ENCODE peak calls at places on chromosomes 16 and 17, in five cellular contexts. T is HFFc6, R is neural progenitor cell, C is pancreas, K is DND-41. E is an unnamed sample.

GRCh38 chr17:35784895-35785294 is 10.5 kb downstream of the MMP28 start:
- DNase-seq in R (no peak), K (no peak), T (no peak), C (no peak), E (no peak)

GRCh38 chr17:57085448-57086068 is 512 bp downstream of the AKAP1 start:
- DNase-seq in K (peak), T (peak), R (peak), C (peak), E (peak)

GRCh38 chr17:35749560-35750412 is 3.3 kb downstream of the GAS2L2 start:
- DNase-seq in K (peak), R (peak), C (no peak), T (no peak), E (no peak)

GRCh38 chr16:7722761-7723160 is 390.1 kb downstream of the RBFOX1 start:
- DNase-seq in T (no peak), R (no peak), C (no peak), K (no peak), E (no peak)

GRCh38 chr17:28180449-28180848 is 138.0 kb downstream of the NLK start:
- DNase-seq in C (no peak), T (peak), R (no peak), K (no peak), E (no peak)

GRCh38 chr17:83100220-83100852 is 20.9 kb downstream of the METRNL start:
- DNase-seq in C (peak), T (peak), K (no peak), R (no peak), E (no peak)

GRCh38 chr16:11669380-11670146 is 1.3 kb downstream of the SNN start:
- DNase-seq in K (no peak), C (no peak), T (peak), R (no peak), E (no peak)

GRCh38 chr16:3548445-3548844 is 28.8 kb downstream of the NLRC3 start:
- DNase-seq in T (no peak), C (no peak), K (no peak), R (no peak), E (no peak)

GRCh38 chr17:4914009-4914408 is 11.1 kb upstream of the CHRNE start:
- DNase-seq in C (no peak), R (no peak), T (peak), K (no peak), E (no peak)

GRCh38 chr16:71674229-71674628 is 48.2 kb downstream of the MARVELD3 start:
- DNase-seq in R (no peak), K (no peak), T (no peak), C (no peak), E (no peak)

GRCh38 chr17:76385892-76386786 is 1.7 kb downstream of the SPHK1 start:
- DNase-seq in C (peak), R (peak), K (peak), T (peak), E (peak)

GRCh38 chr17:80892900-80893603 is 98.6 kb upstream of the CHMP6 start:
- DNase-seq in T (no peak), R (no peak), C (no peak), K (no peak), E (no peak)

DNA sequence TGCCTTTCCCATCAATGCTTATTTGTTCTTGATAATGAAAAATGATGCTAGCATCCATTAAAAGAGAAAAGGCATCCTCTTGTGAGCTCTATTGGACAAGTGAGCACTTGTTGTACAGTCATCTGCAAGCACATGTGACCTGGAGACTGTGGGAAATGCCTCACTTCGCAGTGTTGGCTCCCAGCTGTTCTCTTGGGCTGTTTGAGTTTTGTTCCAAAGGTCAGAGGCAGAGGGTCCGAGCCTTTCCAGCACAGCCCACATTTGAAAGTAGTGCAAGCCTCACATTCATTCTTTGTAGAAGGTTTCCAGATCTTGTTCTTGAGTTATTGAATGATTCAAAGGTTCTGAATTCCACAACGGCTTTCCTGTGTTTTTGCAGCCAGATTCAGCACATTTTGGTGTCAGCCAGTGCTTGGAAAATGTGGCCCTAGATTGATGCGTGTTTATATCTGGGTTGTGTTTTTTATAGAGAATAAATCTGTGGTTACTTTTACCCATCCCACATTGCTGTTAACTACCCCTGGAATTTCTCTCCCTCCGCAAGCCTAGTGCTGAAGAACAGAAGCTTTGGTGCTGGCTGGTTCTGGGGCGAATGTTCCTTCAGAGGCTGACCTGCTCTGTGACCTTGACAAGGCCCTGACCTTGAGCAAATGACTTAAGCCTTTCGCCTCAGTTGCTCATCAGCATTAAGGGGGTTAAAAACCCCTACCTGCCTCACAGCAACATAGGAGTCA is 49.8 kb downstream of the CDH1 start:
- DNase-seq in R (no peak), K (no peak), C (peak), T (no peak), E (no peak)
- TF ChIP-seq CTCF in R (no peak), K (no peak), C (no peak), T (no peak), E (no peak)

DNA sequence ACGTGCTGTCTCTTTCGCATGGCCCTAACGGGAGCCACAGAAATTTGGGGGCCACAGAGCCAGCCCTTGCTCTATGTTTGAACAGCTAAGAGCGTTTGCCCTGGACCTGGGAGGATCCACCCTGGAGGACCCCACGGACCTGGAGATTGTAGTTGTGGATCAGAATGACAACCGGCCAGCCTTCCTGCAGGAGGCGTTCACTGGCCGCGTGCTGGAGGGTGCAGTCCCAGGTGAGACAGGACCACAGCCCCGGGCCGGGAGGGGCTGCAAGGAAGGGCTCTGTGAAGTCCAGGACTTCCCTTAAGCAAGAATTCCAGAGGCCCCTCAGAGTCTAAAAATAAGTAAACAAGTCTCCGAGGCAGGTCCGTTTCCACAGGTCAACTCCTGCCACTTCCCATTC is 11.9 kb downstream of the CDH15 start:
- DNase-seq in C (no peak), K (no peak), R (no peak), T (no peak), E (peak)
- TF ChIP-seq CTCF in C (no peak), K (no peak), R (no peak), T (no peak), E (no peak)

GRCh38 chr16:58638148-58639036 is 8.8 kb upstream of the CNOT1 start:
- DNase-seq in K (no peak), T (peak), C (peak), R (peak), E (peak)
- TF ChIP-seq CTCF in K (no peak), T (peak), C (no peak), R (peak), E (peak)

GRCh38 chr16:86498155-86498651 is 12.1 kb upstream of the FOXF1 start:
- DNase-seq in R (peak), T (no peak), C (no peak), K (no peak), E (no peak)
- TF ChIP-seq CTCF in R (peak), T (peak), C (no peak), K (no peak), E (no peak)

GRCh38 chr17:41629316-41629715 is 4.9 kb upstream of the KRT17 start:
- DNase-seq in T (no peak), K (no peak), R (no peak), C (no peak), E (no peak)

GRCh38 chr17:41625602-41626001 is 1.2 kb upstream of the KRT17 start:
- DNase-seq in T (no peak), K (no peak), C (no peak), R (no peak), E (peak)

GRCh38 chr17:41629826-41630670 is 5.7 kb upstream of the KRT17 start:
- DNase-seq in K (no peak), T (no peak), R (no peak), C (no peak), E (no peak)

GRCh38 chr17:41624208-41625101 is at the start of gene KRT17:
- DNase-seq in R (no peak), C (peak), K (no peak), T (no peak), E (peak)

DNA sequence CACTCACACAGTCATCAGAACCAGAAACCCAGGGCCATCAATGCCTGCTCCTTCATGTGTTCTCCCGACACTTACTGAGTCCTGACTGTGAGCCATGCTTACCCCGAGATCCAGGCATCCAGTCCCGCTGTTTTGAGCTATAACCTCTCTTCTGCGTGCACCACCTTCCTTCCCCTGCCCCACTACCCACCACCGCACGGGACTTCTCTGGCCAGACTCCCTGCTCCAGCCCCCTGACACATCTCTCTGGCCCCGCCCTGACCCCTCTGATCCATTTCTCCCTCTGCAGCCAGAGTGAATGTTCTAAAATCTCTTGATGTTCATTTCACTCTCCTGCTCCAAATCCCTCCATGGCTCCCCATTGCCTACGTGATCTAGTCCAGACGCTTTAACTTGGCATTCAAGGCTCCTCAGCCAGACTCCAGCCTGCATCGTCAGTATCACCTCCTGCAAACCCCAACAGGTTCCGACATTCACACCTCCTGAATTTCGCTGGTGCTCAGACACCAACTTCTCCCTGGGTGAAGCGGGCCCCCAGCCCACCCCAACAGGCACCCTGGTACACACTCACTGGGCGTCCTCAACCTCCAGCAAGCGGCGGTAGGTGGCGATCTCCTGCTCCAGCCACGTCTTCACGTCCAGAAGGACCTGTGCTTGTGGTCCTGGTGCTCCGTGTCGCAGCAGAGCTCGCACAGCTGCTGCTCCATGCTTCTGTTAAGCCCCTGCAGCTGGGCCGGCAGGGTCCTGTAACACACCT is 3.1 kb upstream of the KRT17 start:
- DNase-seq in K (no peak), C (no peak), T (no peak), R (no peak), E (no peak)
- TF ChIP-seq CTCF in K (no peak), C (no peak), T (no peak), R (no peak), E (peak)

DNA sequence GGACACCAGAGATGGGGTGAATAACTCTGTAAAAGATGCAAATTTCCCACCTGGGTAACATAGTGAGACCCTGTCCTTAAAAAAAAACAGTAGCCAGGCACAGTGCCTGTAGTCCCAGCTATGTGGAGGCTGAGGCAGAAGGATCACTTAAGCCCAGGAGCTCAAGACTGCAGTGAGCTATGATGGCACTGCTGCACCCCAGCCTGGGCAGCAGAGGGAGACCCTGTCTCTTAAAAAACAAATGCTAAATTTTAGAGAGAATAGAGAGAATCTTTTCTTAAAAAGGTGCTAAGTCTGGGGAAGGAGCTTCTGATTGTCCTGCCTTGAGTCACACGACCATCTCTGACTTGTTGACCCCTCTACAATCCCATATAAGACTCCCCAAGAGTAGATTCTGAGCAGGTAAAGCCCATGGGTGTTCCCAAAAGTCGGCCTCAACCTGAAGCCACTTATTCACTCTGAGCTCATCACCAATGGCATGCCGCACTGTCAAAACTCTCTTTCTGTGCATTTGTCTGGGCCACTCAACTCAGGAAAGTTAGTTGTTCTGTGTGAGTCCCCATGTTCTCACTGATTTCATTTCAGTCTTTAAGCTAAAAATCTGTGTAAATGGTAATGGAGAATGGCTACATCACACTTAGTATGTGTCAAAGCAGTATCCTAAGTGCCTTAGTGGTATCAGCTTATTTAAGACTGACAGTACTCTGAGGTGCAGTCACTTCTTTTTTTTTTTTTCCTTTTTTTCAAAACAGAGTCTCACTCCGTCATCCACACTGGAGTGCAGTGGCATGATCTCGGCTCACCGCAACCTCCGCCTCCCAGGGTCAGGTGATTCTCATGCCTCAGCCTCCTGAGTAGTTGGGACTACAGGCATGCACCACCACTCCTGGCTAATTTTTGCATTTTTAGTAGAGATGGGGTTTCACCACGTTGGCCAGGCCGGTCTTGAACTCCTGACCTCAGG is 41.6 kb downstream of the PRKCB start:
- DNase-seq in R (no peak), C (no peak), K (no peak), T (no peak), E (no peak)
- TF ChIP-seq CTCF in R (peak), C (no peak), K (peak), T (no peak), E (no peak)

DNA sequence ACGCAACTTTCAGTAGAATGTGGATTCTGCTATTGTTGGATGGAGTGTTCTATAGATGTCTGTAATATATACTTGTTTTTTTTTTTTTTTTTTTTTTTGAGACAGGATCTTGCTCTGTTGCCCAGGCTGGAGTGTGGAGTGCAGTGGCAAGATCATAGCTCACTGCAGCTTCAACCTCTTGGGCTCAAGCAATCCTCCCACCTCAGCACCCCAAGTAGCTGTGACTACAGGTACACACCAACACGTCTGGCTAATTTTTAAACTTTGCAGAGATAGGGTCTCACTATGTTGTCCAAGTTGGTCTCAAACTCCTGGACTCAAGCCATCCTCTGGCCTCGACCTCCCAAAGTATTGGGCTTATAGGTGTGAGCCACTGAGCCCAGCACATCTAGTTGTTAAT is 27.2 kb upstream of the CCL22 start:
- DNase-seq in C (no peak), R (no peak), T (no peak), K (no peak), E (no peak)
- TF ChIP-seq CTCF in C (no peak), R (no peak), T (no peak), K (no peak), E (no peak)